ENCODE peak calls at places on chromosomes 7 and 10, in six cellular contexts. D is CD8-positive, alpha-beta T cell; X is astrocyte; C is thoracic aorta; O is MM.1S; V is endodermal cell. Q is an unnamed sample. For H3K27me3 and H3K4me1, the result is how much of the 10 kb centered on the place peaks cover.

GRCh38 chr10:123945506-123945905 is 53.9 kb upstream of the CPXM2 start:
- DNase-seq in O (no peak), V (no peak), C (no peak), D (no peak), X (no peak), Q (peak)

GRCh38 chr10:102615361-102615760 is 28.9 kb upstream of the TRIM8 start:
- DNase-seq in O (no peak), D (no peak), C (no peak), V (peak), X (no peak), Q (peak)

GRCh38 chr7:140533394-140533872 is 54.1 kb upstream of the MKRN1 start:
- DNase-seq in D (no peak), X (no peak), V (no peak), C (no peak), O (no peak), Q (no peak)

GRCh38 chr10:70656489-70656888 is 15.8 kb upstream of the ADAMTS14 start:
- DNase-seq in C (no peak), X (peak), O (no peak), D (no peak), V (no peak), Q (no peak)

GRCh38 chr7:74490546-74490945 is 36.8 kb downstream of the GTF2IRD1 start:
- DNase-seq in D (no peak), C (no peak), O (no peak), V (no peak), X (no peak), Q (no peak)

GRCh38 chr7:53756946-53757345 is 721.5 kb downstream of the POM121L12 start:
- DNase-seq in X (no peak), O (no peak), C (no peak), D (no peak), V (no peak), Q (no peak)

GRCh38 chr7:130490888-130491771 is 755 bp upstream of the MEST start:
- DNase-seq in V (peak), C (no peak), X (no peak), O (peak), D (peak), Q (no peak)

GRCh38 chr7:74002474-74003017 is 25.4 kb upstream of the ELN start:
- DNase-seq in O (peak), D (peak), C (no peak), X (peak), V (no peak), Q (no peak)

GRCh38 chr10:119516381-119517234 is 25.9 kb downstream of the RGS10 start:
- DNase-seq in D (peak), C (no peak), X (no peak), O (peak), V (peak), Q (peak)

GRCh38 chr7:70810558-70811139 is 321.3 kb upstream of the GALNT17 start:
- DNase-seq in D (no peak), O (no peak), X (no peak), V (no peak), C (no peak), Q (no peak)

GRCh38 chr10:13907570-13907969 is 320.8 kb downstream of the PRPF18 start:
- DNase-seq in C (no peak), X (no peak), O (no peak), V (no peak), D (no peak), Q (no peak)

GRCh38 chr10:59817806-59818205 is 64.6 kb upstream of the MRLN start:
- DNase-seq in X (peak), D (no peak), V (no peak), O (no peak), C (peak), Q (no peak)

GRCh38 chr7:92717601-92717981 is 118.8 kb downstream of the CDK6 start:
- DNase-seq in C (no peak), V (no peak), D (no peak), O (no peak), X (peak), Q (no peak)

GRCh38 chr7:138875794-138876193 is 77.8 kb upstream of the ATP6V0A4 start:
- DNase-seq in X (peak), D (peak), V (no peak), C (no peak), O (no peak), Q (peak)

GRCh38 chr10:109895095-109895818 is 28.1 kb downstream of the XPNPEP1 start:
- DNase-seq in C (peak), D (no peak), O (no peak), X (peak), V (peak), Q (no peak)

GRCh38 chr10:100730739-100731602 is 14.4 kb upstream of the PAX2 start:
- DNase-seq in V (peak), C (no peak), X (no peak), O (peak), D (no peak), Q (no peak)

GRCh38 chr10:92880233-92880861 is 32.0 kb downstream of the EXOC6 start:
- DNase-seq in X (peak), D (no peak), C (no peak), V (no peak), O (peak), Q (peak)

GRCh38 chr7:151431768-151432311 is 8.1 kb downstream of the CRYGN start:
- DNase-seq in X (no peak), V (no peak), D (no peak), C (no peak), O (no peak), Q (no peak)

GRCh38 chr7:80095545-80095944 is 39.1 kb upstream of the GNAI1 start:
- DNase-seq in C (no peak), D (no peak), X (no peak), V (no peak), O (peak), Q (no peak)

GRCh38 chr10:99370993-99371392 is 41.8 kb downstream of the CNNM1 start:
- DNase-seq in D (no peak), V (no peak), O (peak), C (no peak), X (peak), Q (no peak)

GRCh38 chr7:101093907-101094306 is 8.6 kb downstream of the TRIM56 start:
- DNase-seq in X (peak), C (no peak), O (no peak), V (no peak), D (no peak), Q (no peak)

GRCh38 chr7:98520356-98520932 is 96.6 kb upstream of the NPTX2 start:
- DNase-seq in C (no peak), X (no peak), D (no peak), V (peak), O (no peak), Q (no peak)

GRCh38 chr7:36303202-36304098 is 86.2 kb upstream of the ANLN start:
- DNase-seq in C (peak), D (no peak), O (peak), X (peak), V (peak), Q (no peak)

GRCh38 chr7:96316949-96317348 is 4.9 kb downstream of the SLC25A13 start:
- DNase-seq in X (no peak), O (no peak), V (peak), D (no peak), C (no peak), Q (no peak)

GRCh38 chr7:128167316-128167691 is 73.8 kb upstream of the LEP start:
- DNase-seq in V (peak), X (peak), O (no peak), D (no peak), C (no peak), Q (no peak)
- H3K27me3 ChIP-seq in V (half or more), X (half or more), O (half or more), D (under half), C (under half), Q (under half)

DNA sequence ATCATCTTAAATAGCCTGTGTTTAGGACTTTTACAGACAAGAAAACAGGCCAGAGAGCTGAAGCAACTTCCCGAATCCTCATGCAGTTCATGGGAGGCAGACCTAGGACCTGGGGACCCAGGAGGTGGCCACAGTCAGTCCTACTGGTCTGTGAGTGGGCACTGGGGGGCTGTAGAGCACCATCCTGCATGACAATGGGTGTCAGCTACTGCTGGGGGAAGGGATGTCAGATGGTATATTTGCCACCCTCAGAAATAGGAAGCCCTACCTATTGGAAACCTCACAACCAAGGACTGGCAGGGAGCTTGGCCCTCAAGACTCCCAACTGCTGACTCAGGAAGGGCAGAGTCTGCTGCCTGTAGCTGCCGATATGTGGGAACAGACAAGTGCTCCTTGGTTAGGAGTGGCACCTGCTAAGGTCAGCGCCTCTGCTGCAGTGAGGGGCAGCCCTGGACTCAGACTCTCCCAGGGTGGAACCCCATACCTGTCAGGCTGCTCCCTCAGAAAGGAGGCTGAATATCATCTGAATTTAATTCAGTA is 29.7 kb downstream of the OGDH start:
- DNase-seq in V (peak), X (no peak), C (no peak), D (no peak), O (no peak), Q (no peak)
- H3K4me3 ChIP-seq in V (no peak), X (no peak), C (no peak), D (no peak), O (no peak), Q (peak)

GRCh38 chr7:99860281-99861127 is 16.3 kb downstream of the OR2AE1 start:
- DNase-seq in C (peak), X (peak), D (no peak), O (no peak), V (no peak), Q (no peak)

GRCh38 chr7:99868246-99868645 is 8.6 kb downstream of the OR2AE1 start:
- DNase-seq in O (no peak), D (no peak), X (no peak), C (no peak), V (no peak), Q (no peak)

GRCh38 chr7:99864041-99864440 is 12.8 kb downstream of the OR2AE1 start:
- DNase-seq in V (no peak), O (no peak), X (peak), D (no peak), C (no peak), Q (no peak)
- H3K4me1 ChIP-seq in V (under half), O (under half), X (under half), D (under half), C (under half), Q (under half)

DNA sequence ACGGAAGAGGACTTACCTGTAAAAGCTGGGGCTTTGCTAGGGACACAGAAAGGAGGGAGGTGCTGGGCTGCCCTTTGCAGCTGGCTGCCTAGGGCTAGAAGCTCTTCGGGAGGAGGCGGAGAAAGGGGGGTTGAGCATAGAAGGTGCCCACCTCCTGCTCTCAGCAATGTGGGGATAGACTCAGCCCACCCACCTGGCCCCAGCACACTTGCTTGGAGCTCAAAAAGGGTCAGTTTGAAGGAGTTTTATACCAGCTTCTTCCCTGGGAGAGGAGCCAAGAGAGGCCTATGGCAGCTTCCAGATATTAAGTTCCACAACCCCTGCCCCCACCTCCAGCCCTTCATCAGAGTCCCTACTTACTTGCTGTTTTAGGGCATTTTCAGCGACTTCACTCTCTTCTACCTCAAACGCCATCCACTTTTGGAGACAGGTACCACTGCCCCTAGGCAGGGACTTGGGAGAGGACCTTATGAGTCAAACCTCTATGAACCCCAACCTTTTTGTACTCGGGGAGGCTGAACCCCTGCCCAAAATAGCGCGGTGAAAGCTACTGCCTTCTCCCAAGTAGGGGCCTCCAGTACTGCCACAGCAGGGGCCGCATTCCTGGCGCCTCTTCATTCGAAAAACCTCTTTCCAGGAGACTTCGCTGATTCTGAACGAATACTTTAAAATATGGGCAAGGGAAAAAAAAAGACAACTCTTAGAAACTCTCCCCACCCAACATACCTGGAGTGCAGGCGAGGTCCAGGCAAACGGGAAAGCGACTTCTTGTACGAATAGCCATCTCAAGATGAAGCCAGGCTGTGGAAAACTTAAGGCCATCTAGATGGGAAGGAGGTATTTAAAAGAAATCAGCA is 1.2 kb upstream of the EVX1 start:
- DNase-seq in V (peak), D (no peak), O (no peak), C (no peak), X (no peak), Q (no peak)
- H3K27me3 ChIP-seq in V (half or more), D (under half), O (half or more), C (under half), X (half or more), Q (under half)

GRCh38 chr7:136030867-136031318 is 53.7 kb upstream of the MTPN start:
- DNase-seq in C (no peak), V (no peak), D (no peak), X (no peak), O (peak), Q (no peak)
- H3K4me3 ChIP-seq in C (no peak), V (no peak), D (no peak), X (no peak), O (peak), Q (no peak)

DNA sequence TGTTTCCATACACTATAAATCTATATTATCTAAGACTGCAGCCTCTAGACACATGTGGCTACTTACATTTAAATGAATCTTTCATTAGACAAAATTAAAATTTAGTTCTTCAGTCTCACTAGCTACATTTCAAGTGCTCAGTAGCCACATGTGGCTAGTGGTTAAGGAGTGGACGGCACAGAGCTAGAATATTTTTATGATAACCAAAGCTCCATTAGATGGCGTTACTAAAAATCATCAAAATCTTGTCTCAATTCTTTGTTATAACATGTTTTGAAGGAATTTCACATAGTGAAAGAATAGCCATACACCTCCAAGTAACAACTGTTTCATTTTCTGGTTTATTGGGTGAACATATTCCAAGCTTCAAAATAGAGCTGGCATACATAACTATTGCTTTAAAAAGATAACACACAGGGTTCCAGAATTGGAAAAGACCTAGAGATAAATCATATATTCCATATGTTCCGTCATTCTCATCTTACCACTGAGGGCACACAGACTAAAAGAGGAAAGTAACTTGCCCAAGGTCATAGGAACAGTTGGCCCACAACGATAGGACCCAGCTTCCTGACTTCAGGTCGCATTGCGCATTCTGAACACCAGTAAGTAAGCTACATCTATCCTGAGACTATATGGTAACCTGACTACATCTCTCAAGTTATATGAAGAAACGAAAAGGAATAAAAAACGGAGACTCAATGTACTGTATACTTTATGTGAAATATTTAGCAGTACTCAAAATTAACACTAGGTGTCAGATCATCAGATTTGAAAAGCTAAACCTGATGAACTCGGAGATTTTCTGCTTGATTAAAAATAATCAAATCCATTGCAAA is 66.6 kb downstream of the CAV1 start:
- DNase-seq in C (no peak), D (no peak), O (peak), X (no peak), V (no peak), Q (no peak)
- H3K4me1 ChIP-seq in C (under half), D (under half), O (under half), X (under half), V (under half), Q (under half)

GRCh38 chr7:128352636-128353035 is 8.9 kb downstream of the PRRT4 start:
- DNase-seq in O (no peak), C (no peak), D (no peak), X (no peak), V (no peak), Q (no peak)

GRCh38 chr7:128351296-128352123 is 7.8 kb upstream of the RBM28 start:
- DNase-seq in X (no peak), C (no peak), O (no peak), V (peak), D (no peak), Q (peak)

GRCh38 chr7:128353610-128354009 is 7.9 kb downstream of the PRRT4 start:
- DNase-seq in C (no peak), V (no peak), D (no peak), X (no peak), O (no peak), Q (no peak)

GRCh38 chr7:128352138-128352537 is 8.4 kb upstream of the RBM28 start:
- DNase-seq in C (no peak), O (no peak), D (no peak), X (no peak), V (peak), Q (peak)

DNA sequence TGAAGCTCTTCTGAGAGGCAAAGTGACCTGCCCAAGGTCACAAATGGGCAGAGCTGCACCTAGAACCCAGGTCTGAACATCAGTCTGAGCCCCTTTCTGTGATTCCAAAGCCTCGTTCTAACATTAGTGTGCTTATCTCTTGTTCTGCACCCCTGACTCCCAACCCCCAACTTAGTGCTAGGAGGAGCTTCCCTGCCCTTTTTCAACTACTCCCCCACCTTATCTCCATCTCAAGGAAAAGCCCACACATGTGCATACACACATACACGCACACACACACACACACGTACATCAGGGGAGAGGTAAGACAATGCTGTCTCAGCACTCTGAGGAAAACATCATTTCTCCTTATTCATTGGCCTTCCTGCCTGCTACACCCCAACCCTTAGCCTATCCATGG is 8.3 kb downstream of the PRRT4 start:
- DNase-seq in D (no peak), X (no peak), C (no peak), V (no peak), O (no peak), Q (no peak)
- H3K27me3 ChIP-seq in D (under half), X (half or more), C (under half), V (half or more), O (half or more), Q (under half)